ENCODE peak calls at places on chromosomes 5 and 9, in ten cellular contexts. U, F, S, V, C, N, J, W, K and Z are unnamed samples.

GRCh38 chr5:38456657-38457056 is 99.8 kb downstream of the LIFR start:
- DNase-seq in S (no peak), U (no peak), N (no peak), K (no peak), F (no peak), J (no peak), C (no peak), V (no peak), W (no peak), Z (no peak)

GRCh38 chr9:1050125-1050895 is at the start of gene DMRT2:
- DNase-seq in V (peak; percentile 94), J (peak; percentile 87), S (peak; percentile 98), K (no peak), F (no peak), W (no peak), U (peak; percentile 91), N (no peak), C (peak; percentile 85), Z (peak; percentile 95)

GRCh38 chr9:129266536-129266935 is 88.5 kb upstream of the IER5L start:
- DNase-seq in S (no peak), N (no peak), F (no peak), V (peak; percentile 22), C (no peak), J (no peak), K (no peak), W (no peak), U (no peak), Z (no peak)

GRCh38 chr5:41193462-41194166 is 19.7 kb downstream of the C6 start:
- DNase-seq in C (peak; percentile 21), V (peak; percentile 91), F (no peak), J (no peak), K (no peak), W (no peak), N (no peak), S (no peak), U (peak; percentile 92), Z (no peak)

GRCh38 chr9:111481885-111482636 is 2.1 kb downstream of the ECPAS start:
- DNase-seq in S (peak; percentile 32), K (no peak), V (no peak), U (no peak), F (peak; percentile 35), C (peak; percentile 27), J (no peak), W (no peak), N (no peak), Z (no peak)

GRCh38 chr9:75775173-75775572 is 115.3 kb upstream of the PCSK5 start:
- DNase-seq in K (no peak), F (no peak), J (no peak), S (no peak), N (no peak), U (peak; percentile 76), W (no peak), C (no peak), V (no peak), Z (no peak)

GRCh38 chr5:154967419-154968024 is 26.6 kb downstream of the MRPL22 start:
- DNase-seq in W (no peak), U (no peak), J (peak; percentile 12), S (peak; percentile 46), K (no peak), N (no peak), V (no peak), C (peak; percentile 14), F (no peak), Z (no peak)

GRCh38 chr9:113705938-113706519 is 170.1 kb upstream of the ZNF618 start:
- DNase-seq in V (no peak), K (no peak), C (no peak), W (no peak), F (no peak), U (peak; percentile 32), J (no peak), S (peak; percentile 75), N (no peak), Z (no peak)

GRCh38 chr5:179370490-179371122 is 25.3 kb upstream of the ADAMTS2 start:
- DNase-seq in U (no peak), W (no peak), N (no peak), V (no peak), C (no peak), F (no peak), K (no peak), J (no peak), S (no peak), Z (no peak)

GRCh38 chr9:76810377-76810957 is 46.2 kb downstream of the PCA3 start:
- DNase-seq in J (peak; percentile 14), U (peak; percentile 42), V (no peak), F (peak; percentile 23), W (no peak), K (no peak), C (peak; percentile 73), N (no peak), S (peak; percentile 76), Z (peak; percentile 56)

GRCh38 chr9:37784291-37784639 is 599 bp downstream of the EXOSC3 start:
- DNase-seq in W (no peak), J (no peak), F (no peak), S (no peak), K (no peak), C (no peak), V (no peak), U (no peak), N (no peak), Z (no peak)

GRCh38 chr5:123814796-123815479 is 303.0 kb downstream of the CSNK1G3 start:
- DNase-seq in C (no peak), N (no peak), F (no peak), K (peak; percentile 73), S (peak; percentile 34), J (no peak), V (no peak), U (no peak), W (no peak), Z (no peak)

GRCh38 chr9:133956520-133957076 is 35.5 kb downstream of the VAV2 start:
- DNase-seq in J (no peak), C (no peak), F (no peak), U (peak; percentile 63), N (no peak), W (no peak), K (no peak), V (peak; percentile 52), S (peak; percentile 51), Z (peak; percentile 36)

GRCh38 chr5:57863661-57864060 is 381.1 kb upstream of the ACTBL2 start:
- DNase-seq in K (peak; percentile 77), V (no peak), F (peak; percentile 62), N (no peak), U (no peak), S (no peak), W (no peak), J (no peak), C (no peak), Z (no peak)

GRCh38 chr9:129239946-129240490 is 62.0 kb upstream of the IER5L start:
- DNase-seq in J (no peak), U (no peak), V (peak; percentile 16), S (no peak), C (no peak), W (no peak), N (no peak), K (no peak), F (no peak), Z (no peak)

GRCh38 chr5:53167836-53168235 is 58.3 kb upstream of the MOCS2 start:
- DNase-seq in K (no peak), U (peak; percentile 15), C (no peak), J (no peak), N (no peak), F (peak; percentile 17), W (no peak), S (no peak), V (no peak), Z (no peak)

GRCh38 chr5:178467261-178468195 is 122.7 kb downstream of the COL23A1 start:
- DNase-seq in J (no peak), K (no peak), V (no peak), N (no peak), S (no peak), W (no peak), C (no peak), F (no peak), U (no peak), Z (no peak)

GRCh38 chr5:17146280-17146841 is 71.1 kb upstream of the BASP1 start:
- DNase-seq in K (no peak), W (no peak), U (no peak), V (no peak), J (no peak), C (no peak), S (peak; percentile 21), F (no peak), N (no peak), Z (no peak)

GRCh38 chr9:776086-776485 is 65.4 kb upstream of the DMRT1 start:
- DNase-seq in N (no peak), S (no peak), F (no peak), J (no peak), V (no peak), W (no peak), C (no peak), K (no peak), U (no peak), Z (no peak)

GRCh38 chr5:137374110-137374853 is 124.8 kb downstream of the SPOCK1 start:
- DNase-seq in N (no peak), J (no peak), K (no peak), V (no peak), W (no peak), C (no peak), F (no peak), U (no peak), S (no peak), Z (no peak)

GRCh38 chr9:1871486-1872181 is 143.5 kb upstream of the SMARCA2 start:
- DNase-seq in S (peak; percentile 77), V (no peak), F (no peak), W (no peak), J (no peak), U (no peak), C (no peak), N (no peak), K (no peak), Z (peak; percentile 16)

GRCh38 chr5:133899506-133899905 is 68.9 kb downstream of the C5orf15 start:
- DNase-seq in W (no peak), K (no peak), U (no peak), C (no peak), F (no peak), J (no peak), N (no peak), S (no peak), V (no peak), Z (no peak)

GRCh38 chr9:14188011-14188410 is 125.9 kb downstream of the NFIB start:
- DNase-seq in K (no peak), V (no peak), W (no peak), N (no peak), U (no peak), S (no peak), F (no peak), C (no peak), J (no peak), Z (no peak)